ENCODE peak calls at places on chromosome 21, in seven cellular contexts. W is lung microvascular endothelial cell, O is lung, B is osteoblast, N is Right ventricle myocardium inferior, T is C1 segment of cervical spinal cord, K is NCI-H446 treated with DMSO at 0.1 percent for 48 hours. E is an unnamed sample.

GRCh38 chr21:46295177-46295711 is 9.1 kb downstream of the YBEY start:
- DNase-seq in K (no peak), N (no peak), O (no peak), W (no peak), B (peak), T (no peak), E (no peak)

GRCh38 chr21:29148535-29148934 is 18.1 kb downstream of the MAP3K7CL start:
- DNase-seq in B (peak), T (no peak), W (no peak), K (peak), O (no peak), N (no peak), E (no peak)

GRCh38 chr21:17730782-17731181 is 88.4 kb downstream of the C21orf91 start:
- DNase-seq in O (no peak), K (no peak), T (no peak), W (no peak), N (no peak), B (no peak), E (no peak)

GRCh38 chr21:14548751-14549150 is 2.6 kb upstream of the SAMSN1 start:
- DNase-seq in K (no peak), N (no peak), T (no peak), W (no peak), O (no peak), B (no peak), E (no peak)

GRCh38 chr21:33339135-33339534 is 14.4 kb downstream of the IFNAR1 start:
- DNase-seq in O (no peak), B (no peak), K (no peak), T (no peak), W (no peak), N (no peak), E (no peak)

GRCh38 chr21:14989359-14989758 is 75.4 kb downstream of the NRIP1 start:
- DNase-seq in O (no peak), B (no peak), K (no peak), W (peak), T (no peak), N (no peak), E (no peak)

GRCh38 chr21:36835383-36835795 is 131.1 kb downstream of the HLCS start:
- DNase-seq in O (no peak), B (no peak), K (no peak), W (no peak), N (no peak), T (no peak), E (no peak)

GRCh38 chr21:42390193-42390592 is 5.7 kb downstream of the TMPRSS3 start:
- DNase-seq in T (no peak), N (no peak), O (no peak), W (no peak), B (no peak), K (no peak), E (no peak)

GRCh38 chr21:36027352-36027751 is 33.0 kb downstream of the SETD4 start:
- DNase-seq in W (no peak), K (no peak), O (no peak), B (no peak), T (no peak), N (no peak), E (no peak)

GRCh38 chr21:41251961-41252642 is 64.5 kb upstream of the FAM3B start:
- DNase-seq in O (no peak), B (peak), W (no peak), N (no peak), K (no peak), T (no peak), E (no peak)

GRCh38 chr21:44836666-44837471 is 19.0 kb upstream of the SUMO3 start:
- DNase-seq in B (peak), O (no peak), K (no peak), N (no peak), W (no peak), T (no peak), E (no peak)

GRCh38 chr21:32940079-32941014 is 85.4 kb upstream of the OLIG2 start:
- DNase-seq in K (no peak), O (peak), B (no peak), W (peak), T (no peak), N (peak), E (no peak)

GRCh38 chr21:43600642-43601397 is 58.5 kb downstream of the HSF2BP start:
- DNase-seq in O (no peak), K (no peak), W (no peak), B (peak), N (no peak), T (no peak), E (no peak)

GRCh38 chr21:38956006-38956405 is 150.3 kb downstream of the ETS2 start:
- DNase-seq in T (no peak), W (no peak), B (no peak), N (no peak), O (no peak), K (no peak), E (no peak)

GRCh38 chr21:35375115-35375514 is 326.0 kb upstream of the RUNX1 start:
- DNase-seq in B (no peak), W (peak), O (no peak), N (no peak), K (no peak), T (no peak), E (no peak)

GRCh38 chr21:35585878-35586277 is 474.4 kb downstream of the SETD4 start:
- DNase-seq in B (no peak), N (no peak), K (no peak), T (no peak), O (no peak), W (no peak), E (no peak)

GRCh38 chr21:31514598-31514997 is 144.9 kb upstream of the SOD1 start:
- DNase-seq in T (peak), O (no peak), W (no peak), B (no peak), K (peak), N (no peak), E (no peak)

GRCh38 chr21:15283789-15284188 is 219.0 kb upstream of the NRIP1 start:
- DNase-seq in T (no peak), W (no peak), B (peak), O (no peak), N (no peak), K (no peak), E (no peak)

GRCh38 chr21:40349591-40349990 is 482.4 kb downstream of the PCP4 start:
- DNase-seq in N (no peak), O (no peak), K (no peak), T (no peak), B (no peak), W (no peak), E (no peak)

GRCh38 chr21:36613064-36613463 is 85.9 kb upstream of the SIM2 start:
- DNase-seq in N (no peak), W (peak), T (no peak), O (no peak), K (no peak), B (no peak), E (no peak)

GRCh38 chr21:46111193-46111571 is 13.3 kb downstream of the COL6A2 start:
- DNase-seq in W (no peak), T (no peak), N (peak), O (peak), B (peak), K (no peak), E (no peak)

GRCh38 chr21:33115586-33116541 is 45.9 kb downstream of the OLIG1 start:
- DNase-seq in O (no peak), W (no peak), B (no peak), K (peak), T (peak), N (no peak), E (no peak)

GRCh38 chr21:42321231-42321630 is 6.0 kb upstream of the TFF3 start:
- DNase-seq in T (no peak), K (no peak), B (peak), N (no peak), O (no peak), W (no peak), E (no peak)

GRCh38 chr21:16570196-16570595 is 840.4 kb downstream of the USP25 start:
- DNase-seq in N (no peak), B (no peak), K (no peak), T (no peak), O (no peak), W (no peak), E (no peak)

GRCh38 chr21:32771134-32771523 is 426 bp downstream of the PAXBP1 start:
- DNase-seq in T (peak), B (peak), W (peak), N (peak), O (peak), K (no peak), E (peak)

GRCh38 chr21:32719085-32719484 is 8.7 kb downstream of the SYNJ1 start:
- DNase-seq in T (no peak), K (no peak), W (no peak), N (no peak), B (no peak), O (no peak), E (no peak)

GRCh38 chr21:26892151-26892550 is 46.9 kb upstream of the ADAMTS1 start:
- DNase-seq in N (no peak), T (no peak), O (no peak), W (no peak), K (no peak), B (no peak), E (no peak)

GRCh38 chr21:39564200-39564599 is 48.5 kb upstream of the B3GALT5 start:
- DNase-seq in T (peak), N (no peak), O (no peak), W (no peak), B (no peak), K (no peak), E (no peak)

GRCh38 chr21:36839123-36839522 is 127.3 kb downstream of the HLCS start:
- DNase-seq in O (no peak), W (no peak), T (no peak), N (no peak), B (peak), K (no peak), E (no peak)

GRCh38 chr21:10430007-10430406 is 91.4 kb upstream of the TPTE start:
- DNase-seq in K (no peak), B (peak), W (no peak), O (no peak), N (no peak), T (no peak), E (no peak)

GRCh38 chr21:36575306-36575705 is 95.4 kb upstream of the CLDN14 start:
- DNase-seq in B (no peak), K (no peak), W (no peak), O (no peak), T (no peak), N (no peak), E (no peak)

GRCh38 chr21:31866077-31866511 is 6.7 kb upstream of the HUNK start:
- DNase-seq in T (peak), B (peak), O (peak), N (peak), K (peak), W (peak), E (peak)

GRCh38 chr21:41744028-41744940 is 22.6 kb downstream of the RIPK4 start:
- DNase-seq in W (no peak), T (no peak), O (no peak), K (no peak), B (no peak), N (no peak), E (no peak)

GRCh38 chr21:39799178-39799577 is 54.2 kb downstream of the IGSF5 start:
- DNase-seq in K (no peak), O (no peak), B (no peak), T (no peak), N (peak), W (no peak), E (no peak)

GRCh38 chr21:35107520-35107919 is 58.4 kb upstream of the RUNX1 start:
- DNase-seq in W (no peak), B (no peak), N (no peak), O (no peak), T (no peak), K (no peak), E (no peak)

GRCh38 chr21:41605178-41605933 is 97.4 kb upstream of the TMPRSS2 start:
- DNase-seq in N (no peak), T (no peak), W (no peak), B (no peak), O (no peak), K (no peak), E (no peak)

E was measured in uterus.